ENCODE peak calls at places on chromosome 7, in nine cellular contexts. F, Q, C, G, M, B, P, K and T are unnamed samples.
A peak's percentile ranks its signal among the peaks of the same experiment; 100 is the strongest.

GRCh38 chr7:134313543-134313942 is 3.2 kb downstream of the SLC35B4 start:
- DNase-seq in Q (no peak), C (no peak), B (no peak), M (no peak), P (peak; percentile 13), F (no peak), K (no peak), G (no peak), T (no peak)

GRCh38 chr7:74039337-74039736 is 11.4 kb downstream of the ELN start:
- DNase-seq in K (no peak), G (no peak), P (peak; percentile 67), F (no peak), B (no peak), M (no peak), Q (no peak), C (no peak), T (no peak)

GRCh38 chr7:25296086-25296485 is 67.8 kb upstream of the NPVF start:
- DNase-seq in Q (no peak), M (no peak), P (no peak), K (no peak), G (no peak), F (no peak), C (no peak), B (no peak), T (no peak)

GRCh38 chr7:6934981-6935380 is 108.9 kb upstream of the CCZ1B start:
- DNase-seq in B (no peak), P (no peak), M (no peak), Q (no peak), C (no peak), G (no peak), F (no peak), K (no peak), T (no peak)

GRCh38 chr7:94003446-94004023 is 620 bp downstream of the BET1 start:
- DNase-seq in K (peak; percentile 25), B (no peak), M (peak; percentile 36), C (no peak), Q (no peak), F (peak; percentile 65), G (peak; percentile 71), P (no peak), T (no peak)

GRCh38 chr7:158008267-158008666 is 579.4 kb downstream of the PTPRN2 start:
- DNase-seq in G (no peak), P (no peak), M (no peak), C (no peak), B (no peak), K (no peak), F (no peak), Q (no peak), T (no peak)

GRCh38 chr7:130897515-130898419 is 163.8 kb upstream of the KLF14 start:
- DNase-seq in M (no peak), B (no peak), Q (no peak), G (no peak), K (no peak), P (no peak), F (no peak), C (peak; percentile 58), T (no peak)

GRCh38 chr7:119664601-119665000 is 608.4 kb upstream of the KCND2 start:
- DNase-seq in K (peak; percentile 61), G (peak; percentile 35), P (no peak), B (no peak), C (no peak), Q (no peak), F (peak; percentile 59), M (no peak), T (no peak)

GRCh38 chr7:5677538-5678294 is 103.7 kb downstream of the RNF216 start:
- DNase-seq in P (peak; percentile 44), F (peak; percentile 89), G (peak; percentile 70), Q (peak; percentile 63), C (peak; percentile 79), M (peak; percentile 62), K (peak; percentile 84), B (no peak), T (peak; percentile 56)

GRCh38 chr7:21330462-21331178 is 97.3 kb upstream of the SP4 start:
- DNase-seq in G (no peak), M (no peak), B (no peak), P (no peak), K (no peak), C (no peak), F (no peak), Q (no peak), T (no peak)

GRCh38 chr7:20217193-20217948 is at the start of gene MACC1:
- DNase-seq in M (peak; percentile 100), C (no peak), F (no peak), Q (no peak), K (no peak), P (peak; percentile 66), B (peak; percentile 2), G (peak; percentile 93), T (peak; percentile 82)

GRCh38 chr7:141012696-141013344 is 1.9 kb downstream of the MRPS33 start:
- DNase-seq in F (peak; percentile 18), K (no peak), P (no peak), B (no peak), C (no peak), G (no peak), M (no peak), Q (no peak), T (no peak)

GRCh38 chr7:139884441-139884840 is 55.4 kb downstream of the TBXAS1 start:
- DNase-seq in M (no peak), P (no peak), F (no peak), Q (no peak), C (no peak), B (no peak), K (no peak), G (no peak), T (no peak)

GRCh38 chr7:43868181-43868580 is 1.1 kb downstream of the MRPS24 start:
- DNase-seq in G (no peak), M (no peak), F (no peak), C (no peak), B (no peak), Q (no peak), K (no peak), P (no peak), T (no peak)

DNA sequence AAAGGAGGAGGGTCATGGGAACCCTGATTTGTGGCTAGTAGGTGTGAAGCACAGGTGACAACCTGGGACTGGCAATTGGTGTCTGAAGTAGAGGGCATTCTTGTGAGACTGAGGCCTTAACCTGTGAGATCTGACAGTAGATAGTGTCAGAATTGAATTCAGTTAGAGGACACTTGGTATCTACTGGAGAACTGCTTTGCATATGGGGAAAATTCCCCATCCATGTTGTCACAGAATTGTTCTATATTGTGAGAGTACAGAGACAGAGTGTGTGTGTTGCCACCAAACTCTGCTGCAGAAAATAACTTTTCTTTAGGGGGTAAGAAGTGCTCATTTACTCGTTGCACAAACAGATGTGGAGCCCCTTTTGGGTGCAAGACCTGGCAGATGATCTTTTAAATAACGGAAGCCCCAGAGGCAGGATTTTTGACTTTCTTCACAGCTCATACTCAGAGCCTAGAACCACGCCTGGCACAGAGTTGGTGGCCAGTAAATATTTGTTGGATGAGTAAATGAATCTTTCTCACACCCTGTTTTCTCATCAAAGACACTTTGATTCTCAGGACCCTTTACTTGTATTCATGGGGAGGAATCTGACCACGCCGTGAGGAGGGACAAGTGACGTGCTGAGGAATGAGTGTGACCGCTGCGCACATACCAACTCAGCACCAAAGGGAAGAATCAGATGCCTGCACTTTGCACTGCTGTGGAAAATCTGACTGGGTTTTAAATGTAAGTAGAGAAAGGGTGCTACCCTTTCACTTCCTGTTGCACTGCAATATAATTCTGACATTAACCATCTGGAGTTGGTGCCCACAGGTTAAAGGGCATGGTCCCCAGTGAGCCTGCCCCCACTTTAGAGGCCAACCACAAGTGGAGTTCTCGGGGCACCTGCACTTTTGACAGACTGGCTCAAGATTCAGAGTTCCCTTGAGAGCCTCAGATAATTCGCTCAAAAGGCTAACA is 39.2 kb upstream of the SDHAF3 start:
- DNase-seq in G (no peak), C (no peak), K (no peak), M (no peak), B (no peak), Q (no peak), P (no peak), F (no peak), T (no peak)
- H3K27me3 ChIP-seq in G (no peaks in the 10 kb centered on the region), C (no peaks in the 10 kb centered on the region), K (no peaks in the 10 kb centered on the region), M (no peaks in the 10 kb centered on the region), B (no peaks in the 10 kb centered on the region), Q (peaks cover 26% of the 10 kb centered on the region), P (no peaks in the 10 kb centered on the region), F (peaks cover 11% of the 10 kb centered on the region), T (no peaks in the 10 kb centered on the region)

GRCh38 chr7:142882338-142882678 is 3.2 kb downstream of the TRPV6 start:
- DNase-seq in G (peak; percentile 48), P (peak; percentile 31), B (no peak), K (no peak), Q (no peak), C (no peak), M (peak; percentile 85), F (no peak), T (no peak)

GRCh38 chr7:142880886-142881505 is 4.5 kb downstream of the TRPV6 start:
- DNase-seq in M (peak; percentile 46), B (peak; percentile 54), Q (no peak), K (peak; percentile 44), P (no peak), C (no peak), F (peak; percentile 46), G (peak; percentile 61), T (no peak)

GRCh38 chr7:142883571-142884284 is 1.8 kb downstream of the TRPV6 start:
- DNase-seq in B (no peak), F (no peak), G (peak; percentile 64), K (no peak), C (no peak), Q (no peak), M (no peak), P (no peak), T (no peak)

GRCh38 chr7:142883145-142883544 is 2.4 kb downstream of the TRPV6 start:
- DNase-seq in C (no peak), K (no peak), M (no peak), P (no peak), G (no peak), Q (no peak), F (no peak), B (no peak), T (no peak)

GRCh38 chr7:142881586-142882337 is 3.8 kb downstream of the TRPV6 start:
- DNase-seq in K (no peak), P (no peak), Q (no peak), M (no peak), B (no peak), G (no peak), C (no peak), F (no peak), T (no peak)
- H3K27me3 ChIP-seq in K (no peaks in the 10 kb centered on the region), P (no peaks in the 10 kb centered on the region), Q (peaks cover 57% of the 10 kb centered on the region), M (no peaks in the 10 kb centered on the region), B (no peaks in the 10 kb centered on the region), G (no peaks in the 10 kb centered on the region), C (no peaks in the 10 kb centered on the region), F (peaks cover 59% of the 10 kb centered on the region), T (no peaks in the 10 kb centered on the region)

GRCh38 chr7:69237541-69237940 is 360.7 kb upstream of the AUTS2 start:
- DNase-seq in K (no peak), C (no peak), G (no peak), B (no peak), Q (no peak), M (no peak), P (no peak), F (no peak), T (no peak)
- H3K27me3 ChIP-seq in K (peaks cover 50% of the 10 kb centered on the region), C (no peaks in the 10 kb centered on the region), G (peaks cover 23% of the 10 kb centered on the region), B (no peaks in the 10 kb centered on the region), Q (peaks cover 20% of the 10 kb centered on the region), M (no peaks in the 10 kb centered on the region), P (no peaks in the 10 kb centered on the region), F (peaks cover 11% of the 10 kb centered on the region), T (no peaks in the 10 kb centered on the region)

DNA sequence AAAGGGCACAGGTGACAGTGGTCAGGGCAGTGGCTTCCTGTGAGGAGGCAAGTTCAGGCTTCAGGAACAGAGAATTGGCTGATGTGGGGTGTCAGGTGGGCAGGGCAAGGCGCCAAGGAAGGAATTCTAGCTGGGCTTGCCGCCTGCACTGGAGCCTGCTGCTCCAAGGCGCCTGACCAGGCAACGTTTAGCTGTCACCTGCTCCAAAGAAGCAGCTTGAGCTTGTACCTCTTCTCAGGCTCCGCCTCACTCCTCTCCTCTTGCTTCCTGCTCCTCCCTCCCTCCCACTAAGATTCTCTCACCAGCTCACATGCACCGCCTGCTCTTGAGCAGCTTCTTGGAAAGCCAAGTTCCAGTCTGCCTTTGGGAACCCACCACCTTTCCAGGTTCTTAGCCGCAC is 187.4 kb upstream of the GRB10 start:
- DNase-seq in P (no peak), B (no peak), Q (no peak), G (no peak), K (no peak), M (no peak), F (no peak), C (no peak), T (peak; percentile 39)
- H3K27me3 ChIP-seq in P (no peaks in the 10 kb centered on the region), B (no peaks in the 10 kb centered on the region), Q (no peaks in the 10 kb centered on the region), G (no peaks in the 10 kb centered on the region), K (no peaks in the 10 kb centered on the region), M (no peaks in the 10 kb centered on the region), F (peaks cover 4% of the 10 kb centered on the region), C (no peaks in the 10 kb centered on the region), T (no peaks in the 10 kb centered on the region)